ENCODE peak calls at places on chromosomes 4 and X, in four cellular contexts. W is head of caudate nucleus; N is GM04503; S is stimulated activated CD4-positive, alpha-beta T cell treated with anti-CD3 and anti-CD28 coated beads, Interleukin-2, amount 100 ng/mL, for 24 hours. L is an unnamed sample.

GRCh38 chr4:87465739-87466366 is 43.5 kb downstream of the NUDT9 start:
- DNase-seq in W (no peak), N (peak), S (no peak), L (peak)

GRCh38 chr4:20761382-20761781 is 61.1 kb downstream of the PACRGL start:
- DNase-seq in S (no peak), N (no peak), W (no peak), L (no peak)

GRCh38 chr4:15778191-15778741 is at the start of gene CD38:
- DNase-seq in W (peak), S (peak), N (no peak), L (peak)

GRCh38 chr4:153518637-153519384 is 52.7 kb downstream of the TMEM131L start:
- DNase-seq in W (no peak), N (no peak), S (no peak), L (no peak)

GRCh38 chr4:2155246-2155645 is 86.7 kb downstream of the HAUS3 start:
- DNase-seq in S (no peak), W (no peak), N (no peak), L (no peak)

GRCh38 chrX:108097380-108097779 is 5.8 kb downstream of the ATG4A start:
- DNase-seq in W (no peak), N (no peak), S (no peak), L (no peak)

GRCh38 chr4:184427687-184428086 is 46.7 kb downstream of the IRF2 start:
- DNase-seq in N (no peak), W (no peak), S (no peak), L (no peak)

GRCh38 chr4:41597494-41597893 is 59.5 kb downstream of the LIMCH1 start:
- DNase-seq in N (no peak), S (no peak), W (no peak), L (no peak)

GRCh38 chr4:185717018-185717726 is 94.8 kb downstream of the SORBS2 start:
- DNase-seq in W (peak), S (no peak), N (no peak), L (no peak)

GRCh38 chr4:180923476-180923875 is 1319.7 kb upstream of the TENM3 start:
- DNase-seq in N (peak), S (no peak), W (no peak), L (no peak)

GRCh38 chrX:8010105-8010504 is 82.9 kb upstream of the PNPLA4 start:
- DNase-seq in N (no peak), S (no peak), W (no peak), L (no peak)

L was measured in Ammon's horn.